ENCODE peak calls at places on chromosomes 13 and 19, in five cellular contexts. E, H, X, T and Q are unnamed samples.
A peak's percentile ranks its signal among the peaks of the same experiment; 100 is the strongest.

GRCh38 chr19:3440082-3440481 is 40.2 kb downstream of the SMIM24 start:
- DNase-seq in H (peak; percentile 78), T (no peak), E (peak; percentile 74), X (no peak), Q (peak; percentile 41)

GRCh38 chr13:41411536-41411935 is 45.8 kb upstream of the RGCC start:
- DNase-seq in X (no peak), H (peak; percentile 7), E (no peak), T (peak; percentile 78), Q (peak; percentile 68)

GRCh38 chr19:14002571-14003278 is 3.4 kb downstream of the RFX1 start:
- DNase-seq in X (no peak), H (no peak), T (no peak), E (no peak), Q (no peak)

GRCh38 chr13:45548281-45548680 is 67.3 kb downstream of the ERICH6B start:
- DNase-seq in H (no peak), E (no peak), T (no peak), X (no peak), Q (no peak)

GRCh38 chr19:37466277-37466797 is 907 bp downstream of the ZNF569 start:
- DNase-seq in H (peak; percentile 4), X (no peak), T (peak; percentile 27), E (no peak), Q (peak; percentile 31)

GRCh38 chr13:50198508-50198907 is 183.3 kb downstream of the KCNRG start:
- DNase-seq in X (no peak), T (peak; percentile 66), E (no peak), H (no peak), Q (peak; percentile 95)

GRCh38 chr13:26485786-26486185 is 71.7 kb upstream of the WASF3 start:
- DNase-seq in E (peak; percentile 80), T (peak; percentile 29), H (no peak), X (no peak), Q (no peak)

GRCh38 chr13:21413013-21413412 is 46.1 kb downstream of the ZDHHC20 start:
- DNase-seq in E (no peak), T (no peak), H (no peak), X (no peak), Q (peak; percentile 14)

GRCh38 chr19:6088677-6089063 is 21.6 kb downstream of the RFX2 start:
- DNase-seq in X (no peak), E (no peak), H (no peak), T (no peak), Q (peak; percentile 76)

GRCh38 chr19:14333101-14333871 is 48.0 kb upstream of the ADGRE5 start:
- DNase-seq in T (no peak), X (peak; percentile 19), E (no peak), H (no peak), Q (peak; percentile 31)

GRCh38 chr19:16626796-16627193 is 1.2 kb downstream of the MED26 start:
- DNase-seq in T (no peak), E (no peak), X (no peak), H (no peak), Q (peak; percentile 11)

DNA sequence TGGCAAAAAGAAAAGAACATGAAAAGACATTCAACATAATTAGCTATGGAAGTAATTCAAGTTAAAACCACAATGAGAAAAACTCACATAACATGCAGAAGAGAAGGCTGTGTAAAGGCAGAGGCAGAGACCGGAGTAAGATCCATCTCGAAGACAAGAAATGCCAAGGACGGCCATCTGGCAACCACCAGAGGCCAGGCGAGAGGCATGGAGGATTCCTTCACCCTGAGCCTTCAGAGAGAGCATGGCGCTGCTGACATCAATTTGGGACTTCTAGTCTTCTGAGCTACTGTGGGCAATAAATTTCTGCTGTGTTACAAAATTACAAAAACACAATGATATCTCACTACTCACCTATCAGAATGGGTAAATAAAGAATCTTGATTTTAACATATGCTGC is 381.0 kb downstream of the TSHZ3 start:
- DNase-seq in E (no peak), T (peak; percentile 24), X (no peak), H (no peak), Q (no peak)
- TF ChIP-seq CTCF in E (no peak), T (peak; percentile 53), X (no peak), H (no peak), Q (no peak)

DNA sequence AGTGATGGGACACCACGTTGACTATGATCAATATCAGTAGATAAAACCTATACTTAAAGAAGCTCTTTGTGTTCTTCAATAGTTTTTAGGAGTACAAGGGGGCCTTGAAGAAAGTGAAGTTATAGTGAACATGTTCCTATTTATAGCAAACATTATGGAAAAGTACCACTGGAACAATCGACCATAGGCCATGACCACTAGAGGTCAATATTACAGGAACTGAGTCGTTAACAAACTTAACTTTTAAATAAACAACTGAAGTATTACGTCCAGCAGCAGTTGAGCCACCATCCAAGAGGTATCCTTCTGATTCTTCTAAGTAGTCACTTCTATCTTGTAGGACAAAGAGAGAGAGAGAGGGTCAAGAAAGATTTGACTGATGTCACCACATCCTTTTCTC is 391.0 kb upstream of the SLITRK5 start:
- DNase-seq in H (no peak), X (no peak), T (no peak), E (no peak), Q (no peak)
- H3K4me3 ChIP-seq in H (no peak overlapping the region), X (no peak overlapping the region), T (no peak overlapping the region), E (no peak overlapping the region), Q (no peak overlapping the region)

GRCh38 chr13:112873851-112874750 is 94.9 kb upstream of the MCF2L start:
- DNase-seq in H (peak; percentile 93), E (peak; percentile 86), T (peak; percentile 53), X (peak; percentile 90), Q (peak; percentile 58)
- TF ChIP-seq CTCF in H (peak; percentile 99), E (peak; percentile 90), T (peak; percentile 94), X (peak; percentile 97), Q (peak; percentile 89)

GRCh38 chr19:46494115-46494935 is 1.3 kb downstream of the PNMA8B start:
- DNase-seq in X (no peak), T (no peak), H (no peak), E (no peak), Q (no peak)

GRCh38 chr19:46493236-46494114 is 2.2 kb downstream of the PNMA8B start:
- DNase-seq in T (no peak), E (peak; percentile 72), X (no peak), H (no peak), Q (no peak)

GRCh38 chr19:46497773-46498172 is 2.1 kb upstream of the PNMA8B start:
- DNase-seq in E (no peak), X (no peak), H (no peak), T (no peak), Q (peak; percentile 31)

GRCh38 chr19:46494936-46495788 is 505 bp downstream of the PNMA8B start:
- DNase-seq in E (no peak), H (no peak), T (no peak), X (no peak), Q (no peak)

GRCh38 chr19:46495789-46496099 is at the start of gene PNMA8B:
- DNase-seq in E (peak; percentile 83), T (peak; percentile 32), X (peak; percentile 96), H (peak; percentile 74), Q (no peak)
- H3K4me3 ChIP-seq in E (peak within 1 kb of the TSS; percentile 53), T (peak within 1 kb of the TSS; percentile 50), X (peak within 1 kb of the TSS; percentile 38), H (peak within 1 kb of the TSS; percentile 44), Q (peak within 1 kb of the TSS; percentile 2)